ENCODE peak calls at places on chromosomes 11 and 22, in nine cellular contexts. Z is GM23338, Q is left ventricle myocardium inferior, M is heart left ventricle, O is kidney, W is cardiac muscle cell, N is tibial artery, Y is psoas muscle, E is spleen. F is an unnamed sample.

GRCh38 chr22:43892183-43892894 is 526 bp upstream of the PNPLA5 start:
- DNase-seq in O (peak), N (no peak), Q (no peak), M (no peak), Z (peak), E (peak), Y (no peak), W (no peak), F (no peak)

GRCh38 chr22:20526628-20527355 is 19.4 kb downstream of the MED15 start:
- DNase-seq in M (no peak), E (no peak), O (no peak), W (no peak), Q (no peak), Z (no peak), N (no peak), Y (no peak), F (no peak)

GRCh38 chr11:118618115-118618990 is 10.9 kb downstream of the PHLDB1 start:
- DNase-seq in O (peak), W (no peak), Y (peak), Z (no peak), Q (peak), E (peak), N (peak), M (peak), F (peak)

GRCh38 chr11:124751741-124752470 is at the start of gene VSIG2:
- DNase-seq in O (peak), Y (no peak), W (no peak), M (no peak), Q (no peak), E (peak), Z (no peak), N (no peak), F (no peak)

GRCh38 chr11:66333220-66333877 is 2.9 kb downstream of the RIN1 start:
- DNase-seq in M (no peak), Q (no peak), Y (no peak), E (peak), N (peak), Z (no peak), O (peak), W (no peak), F (no peak)

GRCh38 chr11:17394743-17395390 is 6.4 kb upstream of the KCNJ11 start:
- DNase-seq in Z (no peak), W (no peak), E (no peak), N (no peak), M (no peak), Q (no peak), O (no peak), Y (no peak), F (no peak)

GRCh38 chr11:5631969-5632635 is 7.3 kb downstream of the TRIM34 start:
- DNase-seq in O (no peak), M (no peak), W (peak), Y (no peak), E (no peak), N (no peak), Q (no peak), Z (no peak), F (no peak)

GRCh38 chr22:23219787-23220484 is 39.6 kb downstream of the BCR start:
- DNase-seq in O (peak), E (peak), W (no peak), Z (no peak), Q (no peak), Y (no peak), N (no peak), M (no peak), F (peak)

GRCh38 chr22:22342697-22343602 is 98.4 kb downstream of the VPREB1 start:
- DNase-seq in E (peak), Y (no peak), N (no peak), M (no peak), O (peak), Z (peak), Q (peak), W (peak), F (no peak)

GRCh38 chr11:64854534-64855502 is 10.4 kb upstream of the CDC42BPG start:
- DNase-seq in W (no peak), O (peak), E (peak), Y (peak), N (peak), M (peak), Q (peak), Z (no peak), F (peak)

GRCh38 chr11:111855506-111855905 is 15.9 kb downstream of the ALG9 start:
- DNase-seq in N (no peak), M (no peak), E (no peak), O (no peak), Z (no peak), W (no peak), Y (no peak), Q (no peak), F (no peak)

GRCh38 chr11:65225284-65226102 is 36.3 kb upstream of the POLA2 start:
- DNase-seq in N (peak), O (peak), Y (peak), E (peak), Q (peak), W (peak), M (peak), Z (peak), F (peak)

GRCh38 chr11:78564037-78564888 is 10.4 kb downstream of the NARS2 start:
- DNase-seq in E (no peak), Z (peak), N (no peak), Y (no peak), Q (no peak), O (no peak), M (peak), W (peak), F (no peak)

GRCh38 chr11:31655483-31655882 is 145.9 kb downstream of the ELP4 start:
- DNase-seq in M (no peak), O (no peak), Y (no peak), N (no peak), E (no peak), Q (no peak), Z (no peak), W (no peak), F (no peak)

GRCh38 chr11:134050541-134051383 is 18.1 kb upstream of the JAM3 start:
- DNase-seq in W (peak), M (peak), Z (peak), O (peak), Y (peak), Q (peak), N (peak), E (peak), F (peak)

GRCh38 chr11:73249304-73249703 is 22.8 kb upstream of the P2RY6 start:
- DNase-seq in O (peak), Z (no peak), N (no peak), E (no peak), M (no peak), Y (no peak), W (no peak), Q (no peak), F (no peak)

GRCh38 chr22:17733484-17733883 is 40.8 kb downstream of the BID start:
- DNase-seq in Q (no peak), E (no peak), N (no peak), O (no peak), M (no peak), Z (no peak), W (no peak), Y (no peak), F (no peak)

GRCh38 chr11:134261626-134262488 is 8.5 kb downstream of the ACAD8 start:
- DNase-seq in E (no peak), W (peak), O (no peak), Z (peak), Y (no peak), N (no peak), Q (no peak), M (no peak), F (no peak)

GRCh38 chr11:95908826-95909225 is 15.1 kb downstream of the MTMR2 start:
- DNase-seq in E (no peak), O (no peak), N (no peak), W (no peak), Q (no peak), Z (no peak), Y (no peak), M (no peak), F (no peak)

GRCh38 chr11:77397631-77398030 is 76.3 kb downstream of the PAK1 start:
- DNase-seq in Y (no peak), Q (no peak), Z (no peak), M (no peak), W (no peak), N (no peak), O (no peak), E (no peak), F (no peak)

GRCh38 chr11:11456896-11457295 is 103.8 kb upstream of the CSNK2A3 start:
- DNase-seq in Q (no peak), O (no peak), N (no peak), Y (no peak), E (no peak), M (no peak), W (no peak), Z (no peak), F (no peak)

GRCh38 chr11:116650052-116650451 is 122.7 kb downstream of the BUD13 start:
- DNase-seq in O (no peak), Y (no peak), N (no peak), E (no peak), W (no peak), Z (no peak), M (no peak), Q (no peak), F (no peak)

GRCh38 chr11:67609316-67609715 is 2.6 kb downstream of the NDUFV1 start:
- DNase-seq in W (no peak), O (no peak), Q (no peak), Y (no peak), N (no peak), M (no peak), E (no peak), Z (no peak), F (no peak)

GRCh38 chr11:32341676-32342613 is 93.4 kb downstream of the WT1 start:
- DNase-seq in E (no peak), N (no peak), Z (no peak), W (peak), O (no peak), Y (no peak), Q (no peak), M (no peak), F (no peak)

GRCh38 chr11:134739136-134739535 is 327.1 kb upstream of the B3GAT1 start:
- DNase-seq in W (no peak), E (peak), M (peak), Z (no peak), O (no peak), Y (no peak), Q (no peak), N (no peak), F (no peak)

GRCh38 chr22:30439836-30440235 is 14.3 kb downstream of the MTFP1 start:
- DNase-seq in O (peak), E (no peak), W (no peak), M (no peak), N (no peak), Q (no peak), Z (no peak), Y (no peak), F (no peak)

GRCh38 chr11:101128571-101129202 is 926 bp downstream of the PGR start:
- DNase-seq in M (peak), W (peak), Z (peak), Q (no peak), O (peak), E (peak), Y (peak), N (peak), F (peak)

GRCh38 chr11:69648679-69649575 is 8.0 kb downstream of the CCND1 start:
- DNase-seq in N (no peak), M (no peak), Y (no peak), Q (no peak), W (no peak), Z (no peak), O (peak), E (peak), F (no peak)

GRCh38 chr11:8685306-8685705 is 2.7 kb downstream of the RPL27A start:
- DNase-seq in W (no peak), O (peak), Q (no peak), Y (no peak), E (no peak), Z (no peak), M (no peak), N (no peak), F (no peak)

GRCh38 chr11:126029805-126030204 is 32.9 kb downstream of the CDON start:
- DNase-seq in M (no peak), E (no peak), Q (no peak), Y (no peak), W (no peak), O (no peak), N (no peak), Z (no peak), F (no peak)

GRCh38 chr22:40721266-40721665 is 42.0 kb downstream of the MCHR1 start:
- DNase-seq in N (no peak), E (no peak), Z (peak), Q (no peak), Y (no peak), O (no peak), W (peak), M (no peak), F (no peak)

GRCh38 chr22:20946080-20946986 is 20.7 kb upstream of the AIFM3 start:
- DNase-seq in O (no peak), Z (no peak), Y (no peak), W (no peak), E (no peak), M (no peak), Q (no peak), N (no peak), F (no peak)

GRCh38 chr11:11349870-11350325 is 3.2 kb downstream of the CSNK2A3 start:
- DNase-seq in M (peak), Z (no peak), Q (no peak), Y (no peak), E (no peak), W (no peak), N (no peak), O (no peak), F (peak)

GRCh38 chr11:87212891-87213290 is 175.2 kb downstream of the TMEM135 start:
- DNase-seq in Y (no peak), W (no peak), M (no peak), Q (no peak), E (no peak), N (no peak), O (no peak), Z (no peak), F (no peak)

GRCh38 chr11:78397398-78397797 is 20.2 kb downstream of the GAB2 start:
- DNase-seq in E (no peak), N (no peak), Z (no peak), O (no peak), Y (no peak), Q (no peak), W (no peak), M (no peak), F (no peak)

GRCh38 chr11:85171648-85172257 is 455.4 kb downstream of the DLG2 start:
- DNase-seq in W (no peak), E (no peak), N (no peak), O (no peak), Y (no peak), M (no peak), Q (no peak), Z (no peak), F (no peak)

GRCh38 chr11:95291946-95292345 is 60.9 kb upstream of the SESN3 start:
- DNase-seq in E (no peak), O (no peak), M (no peak), Z (no peak), N (no peak), W (no peak), Q (no peak), Y (no peak), F (no peak)

GRCh38 chr11:130650456-130651068 is 202.1 kb downstream of the ADAMTS15 start:
- DNase-seq in M (no peak), E (no peak), N (no peak), Q (no peak), W (no peak), Z (no peak), Y (no peak), O (no peak), F (no peak)

GRCh38 chr11:1387521-1387920 is 2.2 kb upstream of the BRSK2 start:
- DNase-seq in N (no peak), Y (peak), Q (no peak), Z (no peak), E (peak), O (peak), M (no peak), W (no peak), F (no peak)

GRCh38 chr11:1382831-1383607 is 6.7 kb upstream of the BRSK2 start:
- DNase-seq in E (peak), Z (peak), Y (peak), W (peak), O (peak), N (peak), M (peak), Q (peak), F (peak)

GRCh38 chr11:1382429-1382828 is 7.3 kb upstream of the BRSK2 start:
- DNase-seq in W (no peak), Z (peak), M (no peak), N (no peak), Y (peak), Q (no peak), E (peak), O (peak), F (no peak)

GRCh38 chr11:1381793-1382425 is 7.8 kb upstream of the BRSK2 start:
- DNase-seq in Q (no peak), N (no peak), Y (no peak), E (peak), O (peak), W (no peak), M (no peak), Z (no peak), F (no peak)

GRCh38 chr11:1384206-1384965 is 5.3 kb upstream of the BRSK2 start:
- DNase-seq in E (peak), M (no peak), Z (no peak), O (peak), Y (peak), Q (no peak), W (no peak), N (no peak), F (no peak)
- H3K27ac ChIP-seq in E (peak), M (no peak), Z (no peak), O (no peak), Y (no peak), Q (no peak), W (no peak), N (no peak), F (no peak)

GRCh38 chr11:46362146-46363030 is 15.1 kb downstream of the DGKZ start:
- DNase-seq in M (no peak), Y (no peak), O (peak), E (peak), Q (peak), N (no peak), Z (no peak), W (no peak), F (no peak)

GRCh38 chr11:46361283-46362145 is 14.3 kb downstream of the DGKZ start:
- DNase-seq in Q (peak), E (peak), W (peak), N (peak), O (peak), M (peak), Y (peak), Z (no peak), F (no peak)

GRCh38 chr11:46363455-46363920 is 16.2 kb downstream of the DGKZ start:
- DNase-seq in O (peak), Q (peak), M (peak), N (no peak), E (peak), Z (no peak), W (no peak), Y (peak), F (no peak)

GRCh38 chr11:46364056-46364455 is 16.8 kb downstream of the DGKZ start:
- DNase-seq in Y (no peak), E (no peak), W (no peak), Q (no peak), N (no peak), O (no peak), Z (no peak), M (no peak), F (no peak)

DNA sequence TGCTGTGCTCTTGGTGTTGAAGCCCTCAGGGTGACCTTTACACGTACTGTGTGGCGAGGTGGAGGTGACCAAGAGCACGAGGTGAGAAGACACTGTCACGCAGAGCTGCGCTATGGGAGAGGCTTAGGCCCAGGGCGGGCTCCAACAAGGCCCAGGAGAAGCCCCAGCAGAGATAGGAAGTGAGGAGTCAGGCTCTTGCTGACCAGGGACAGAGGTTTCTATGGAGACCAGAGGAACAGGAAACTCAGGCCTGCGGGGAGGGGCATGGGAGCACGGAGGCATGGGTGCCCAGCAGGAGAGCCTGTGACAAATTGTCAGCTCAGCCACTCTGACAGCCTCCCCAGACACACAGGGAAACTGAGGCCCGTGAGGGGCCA is 15.8 kb downstream of the DGKZ start:
- DNase-seq in N (peak), Q (peak), M (peak), Z (no peak), E (peak), Y (peak), O (peak), W (no peak), F (no peak)
- H3K27ac ChIP-seq in N (peak), Q (peak), M (peak), Z (peak), E (peak), Y (peak), O (peak), W (peak), F (no peak)

GRCh38 chr11:2400761-2401435 is 348 bp downstream of the TSSC4 start:
- DNase-seq in O (no peak), E (peak), Z (no peak), N (no peak), Y (no peak), W (no peak), M (no peak), Q (no peak), F (peak)

GRCh38 chr11:2399488-2400068 is 972 bp upstream of the TSSC4 start:
- DNase-seq in N (no peak), Y (no peak), E (no peak), W (no peak), M (no peak), Q (no peak), O (no peak), Z (peak), F (peak)

GRCh38 chr11:2400069-2400760 is at the start of gene TSSC4:
- DNase-seq in Z (peak), N (peak), Q (peak), M (peak), O (peak), E (peak), Y (peak), W (peak), F (peak)

GRCh38 chr11:2397005-2397404 is 3.5 kb upstream of the TSSC4 start:
- DNase-seq in Z (no peak), N (no peak), E (no peak), O (no peak), W (no peak), M (no peak), Y (no peak), Q (no peak), F (no peak)

GRCh38 chr11:2398664-2399355 is 1.7 kb upstream of the TSSC4 start:
- DNase-seq in E (no peak), N (no peak), O (no peak), Z (no peak), Y (no peak), W (no peak), M (no peak), Q (no peak), F (no peak)
- H3K27ac ChIP-seq in E (peak), N (peak), O (peak), Z (peak), Y (peak), W (peak), M (peak), Q (peak), F (peak)

GRCh38 chr22:25139062-25139461 is 60.6 kb upstream of the CRYBB3 start:
- DNase-seq in O (no peak), E (no peak), Y (no peak), M (peak), W (no peak), N (no peak), Q (peak), Z (no peak), F (peak)
- H3K27ac ChIP-seq in O (no peak), E (no peak), Y (no peak), M (no peak), W (no peak), N (no peak), Q (peak), Z (no peak), F (no peak)

GRCh38 chr11:75014129-75014528 is 25.4 kb downstream of the NEU3 start:
- DNase-seq in M (peak), Q (no peak), Y (no peak), E (no peak), O (no peak), W (no peak), Z (no peak), N (no peak), F (no peak)
- H3K27ac ChIP-seq in M (peak), Q (peak), Y (peak), E (no peak), O (no peak), W (no peak), Z (no peak), N (no peak), F (no peak)

DNA sequence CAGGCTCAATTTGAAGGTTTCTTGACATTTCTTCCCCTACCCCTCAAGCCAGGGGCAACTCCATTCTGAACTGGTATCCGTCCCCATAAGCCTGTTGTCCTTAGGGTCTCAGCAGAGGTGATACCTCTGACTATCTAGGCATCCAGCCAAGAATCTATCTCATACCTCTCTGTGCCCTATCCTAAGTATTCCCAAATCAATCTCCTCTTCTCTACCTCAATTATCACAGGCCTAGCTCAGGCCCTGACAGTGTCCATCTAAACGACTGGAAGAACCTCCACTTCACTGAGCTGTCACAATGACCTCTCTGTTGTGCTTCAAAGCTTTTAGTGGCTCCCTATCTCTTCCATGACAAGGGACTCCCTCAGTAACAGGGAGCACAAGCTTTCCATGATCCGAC is 26.9 kb downstream of the HIRA start:
- DNase-seq in M (no peak), W (peak), Q (no peak), E (no peak), N (no peak), Z (no peak), O (no peak), Y (no peak), F (no peak)
- H3K27ac ChIP-seq in M (no peak), W (peak), Q (no peak), E (no peak), N (no peak), Z (no peak), O (no peak), Y (no peak), F (no peak)

F was measured in ovary.